ENCODE peak calls at places on chromosome 9, in six cellular contexts. H is left lung, T is GM06990, R is right atrium auricular region, C is colonic mucosa, P is Calu3. L is an unnamed sample.

GRCh38 chr9:115328228-115328627 is 210.3 kb upstream of the TNC start:
- DNase-seq in H (no peak), R (no peak), P (no peak), T (no peak), C (no peak), L (no peak)

GRCh38 chr9:113503613-113504230 is 40.2 kb downstream of the RGS3 start:
- DNase-seq in R (no peak), H (no peak), P (no peak), C (no peak), T (no peak), L (no peak)

GRCh38 chr9:132008871-132009812 is 70.5 kb downstream of the MED27 start:
- DNase-seq in T (no peak), H (no peak), C (no peak), R (no peak), P (no peak), L (no peak)

GRCh38 chr9:108163321-108164005 is 673.9 kb upstream of the KLF4 start:
- DNase-seq in C (no peak), P (no peak), R (no peak), H (no peak), T (no peak), L (no peak)

GRCh38 chr9:137079401-137079787 is 2.1 kb downstream of the UAP1L1 start:
- DNase-seq in C (no peak), H (no peak), P (no peak), T (no peak), R (no peak), L (no peak)

GRCh38 chr9:72646061-72646460 is 124.7 kb downstream of the TMC1 start:
- DNase-seq in C (no peak), P (no peak), T (no peak), H (no peak), R (no peak), L (no peak)

GRCh38 chr9:16521868-16522381 is 348.5 kb downstream of the BNC2 start:
- DNase-seq in R (no peak), P (no peak), T (no peak), C (no peak), H (no peak), L (no peak)

GRCh38 chr9:27117489-27118135 is 8.6 kb downstream of the TEK start:
- DNase-seq in T (no peak), P (peak; percentile 59), H (no peak), R (peak; percentile 87), C (peak; percentile 81), L (no peak)

GRCh38 chr9:35490155-35490909 is 421 bp downstream of the RUSC2 start:
- DNase-seq in H (peak; percentile 87), T (peak; percentile 2), P (no peak), C (peak; percentile 33), R (no peak), L (no peak)

GRCh38 chr9:113654605-113655193 is 191.2 kb downstream of the RGS3 start:
- DNase-seq in T (no peak), C (no peak), R (peak; percentile 89), P (no peak), H (no peak), L (no peak)

GRCh38 chr9:130870491-130871381 is 25.9 kb downstream of the QRFP start:
- DNase-seq in T (peak; percentile 61), R (no peak), H (no peak), C (no peak), P (no peak), L (peak; percentile 81)

GRCh38 chr9:123742009-123742767 is 187.7 kb downstream of the DENND1A start:
- DNase-seq in H (no peak), T (no peak), C (no peak), P (no peak), R (peak; percentile 66), L (no peak)

GRCh38 chr9:79362100-79363081 is 209.4 kb upstream of the TLE4 start:
- DNase-seq in P (no peak), T (no peak), R (no peak), H (no peak), C (no peak), L (no peak)

GRCh38 chr9:99778308-99778707 is 43.4 kb upstream of the NR4A3 start:
- DNase-seq in R (no peak), P (no peak), C (no peak), H (no peak), T (no peak), L (no peak)

GRCh38 chr9:110128664-110129329 is 79.2 kb downstream of the C9orf152 start:
- DNase-seq in R (no peak), C (no peak), T (peak; percentile 48), H (no peak), P (no peak), L (peak; percentile 48)

GRCh38 chr9:90801507-90802289 is at the start of gene SYK:
- DNase-seq in C (peak; percentile 79), H (peak; percentile 98), T (peak; percentile 82), R (no peak), P (peak; percentile 58), L (peak; percentile 51)

GRCh38 chr9:128607642-128608350 is 48.9 kb downstream of the DYNC2I2 start:
- DNase-seq in P (no peak), C (no peak), H (peak; percentile 25), T (no peak), R (peak; percentile 72), L (no peak)

GRCh38 chr9:109537288-109537687 is 39.2 kb upstream of the PTPN3 start:
- DNase-seq in R (no peak), T (no peak), C (no peak), H (no peak), P (no peak), L (no peak)

GRCh38 chr9:119500072-119500771 is 131.0 kb upstream of the BRINP1 start:
- DNase-seq in P (no peak), R (no peak), T (no peak), H (no peak), C (no peak), L (no peak)

DNA sequence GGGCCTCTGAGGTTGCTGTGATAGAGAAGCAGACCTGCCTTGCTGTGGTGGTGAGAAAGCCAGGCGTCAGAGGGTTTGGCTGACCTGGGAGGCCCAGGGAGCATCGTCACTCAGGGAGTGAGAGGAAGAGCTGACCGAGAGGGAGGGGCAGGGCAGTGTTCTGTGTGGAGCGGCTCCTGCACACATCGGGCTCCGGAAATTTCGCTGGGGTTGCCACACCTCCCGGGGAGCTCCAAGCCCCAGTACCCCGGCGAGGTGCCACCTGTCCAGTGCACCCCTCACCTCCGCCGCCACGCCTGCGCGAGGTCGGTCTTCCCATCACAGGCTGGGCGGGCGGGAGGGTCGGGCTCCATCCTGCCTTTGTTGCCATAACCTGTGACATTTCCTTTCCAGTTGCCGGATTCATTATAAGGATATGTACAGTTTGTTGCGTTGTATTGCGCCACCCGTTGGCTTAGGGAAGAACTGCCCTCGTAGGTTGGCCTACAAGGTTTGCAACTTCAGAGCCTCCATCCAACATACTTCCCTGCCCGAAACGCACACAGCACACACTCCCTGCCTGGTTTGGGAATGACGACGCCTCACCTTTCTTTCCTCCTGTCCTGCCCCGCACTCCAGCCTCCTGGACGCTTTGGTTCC is 223.2 kb downstream of the CACNA1B start:
- DNase-seq in C (peak; percentile 9), R (no peak), P (no peak), T (no peak), H (peak; percentile 65), L (no peak)
- TF ChIP-seq CTCF in C (no peak), R (peak; percentile 16), P (no peak), T (peak; percentile 27), H (no peak), L (no peak)

GRCh38 chr9:32703635-32704034 is 68.2 kb upstream of the TAF1L start:
- DNase-seq in P (no peak), T (no peak), H (no peak), R (no peak), C (no peak), L (no peak)
- TF ChIP-seq CTCF in P (no peak), T (peak; percentile 34), H (no peak), R (no peak), C (no peak), L (peak; percentile 9)

GRCh38 chr9:37663926-37664325 is 13.2 kb downstream of the FRMPD1 start:
- DNase-seq in P (no peak), T (no peak), H (no peak), R (no peak), C (no peak), L (no peak)

GRCh38 chr9:37669232-37669631 is 18.5 kb downstream of the FRMPD1 start:
- DNase-seq in C (no peak), R (no peak), H (no peak), T (no peak), P (no peak), L (no peak)

GRCh38 chr9:37667706-37668672 is 17.2 kb downstream of the FRMPD1 start:
- DNase-seq in R (no peak), T (no peak), H (no peak), C (no peak), P (no peak), L (no peak)
- TF ChIP-seq CTCF in R (peak; percentile 16), T (no peak), H (no peak), C (no peak), P (no peak), L (no peak)

GRCh38 chr9:135616621-135617537 is 22.5 kb downstream of the GLT6D1 start:
- DNase-seq in T (no peak), P (no peak), H (no peak), R (peak; percentile 30), C (no peak), L (no peak)
- TF ChIP-seq CTCF in T (no peak), P (no peak), H (no peak), R (no peak), C (no peak), L (no peak)

DNA sequence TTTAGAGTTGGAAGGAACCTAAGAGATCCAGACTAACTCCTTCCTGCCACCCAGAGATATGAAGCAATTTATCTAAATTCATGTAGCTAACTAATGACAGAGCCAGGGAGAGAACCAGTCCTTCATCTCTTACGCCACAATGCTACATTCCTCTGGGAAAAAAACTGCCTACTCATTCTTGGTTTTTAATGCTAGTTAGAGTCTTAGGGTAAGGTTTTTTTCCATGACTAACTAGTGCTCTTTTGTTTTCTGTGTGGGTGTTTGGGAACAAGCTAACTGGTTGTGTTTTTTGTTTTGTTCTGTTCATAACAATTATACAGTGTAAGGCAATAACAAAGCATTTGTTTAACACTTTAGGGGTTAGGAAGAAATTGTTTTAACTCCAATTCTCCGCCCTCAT is 52.4 kb downstream of the SLC44A1 start:
- DNase-seq in C (no peak), P (peak; percentile 15), H (no peak), R (no peak), T (no peak), L (no peak)
- TF ChIP-seq CTCF in C (no peak), P (no peak), H (no peak), R (no peak), T (no peak), L (no peak)

GRCh38 chr9:98491231-98491651 is 217.5 kb downstream of the GABBR2 start:
- DNase-seq in T (peak; percentile 21), C (no peak), P (no peak), R (no peak), H (no peak), L (no peak)
- TF ChIP-seq CTCF in T (no peak), C (no peak), P (no peak), R (no peak), H (no peak), L (no peak)

GRCh38 chr9:129720181-129720864 is 32.5 kb downstream of the PTGES start:
- DNase-seq in P (no peak), H (no peak), T (no peak), R (no peak), C (no peak), L (no peak)
- TF ChIP-seq CTCF in P (peak; percentile 19), H (no peak), T (peak; percentile 25), R (no peak), C (no peak), L (no peak)

L was measured in GM10248.